ENCODE peak calls at places on chromosomes 2 and 18, in four cellular contexts. E is KBM-7; U is stimulated activated CD4-positive, alpha-beta T cell treated with anti-CD3 and anti-CD28 coated beads, Interleukin-2, amount 100 ng/mL, for 48 hours; N is NCI-H524 treated with DMSO at 0.1 percent for 48 hours. V is an unnamed sample.
A peak's percentile ranks its signal among the peaks of the same experiment; 100 is the strongest.

GRCh38 chr2:8589721-8590120 is 92.1 kb upstream of the ID2 start:
- DNase-seq in U (no peak), E (no peak), N (no peak), V (no peak)

GRCh38 chr2:88091943-88092342 is 24.3 kb downstream of the SMYD1 start:
- DNase-seq in E (peak; percentile 23), U (no peak), N (no peak), V (no peak)

GRCh38 chr18:59758837-59759236 is 61.6 kb upstream of the CCBE1 start:
- DNase-seq in U (no peak), E (no peak), N (no peak), V (no peak)

GRCh38 chr2:18268400-18268799 is 292.1 kb downstream of the RDH14 start:
- DNase-seq in U (no peak), E (no peak), N (peak; percentile 69), V (no peak)

GRCh38 chr2:23708771-23709170 is 218.2 kb downstream of the ATAD2B start:
- DNase-seq in U (no peak), E (no peak), N (no peak), V (no peak)

GRCh38 chr2:201847483-201847882 is 41.1 kb downstream of the CDK15 start:
- DNase-seq in E (no peak), U (no peak), N (no peak), V (no peak)

GRCh38 chr2:169877406-169877805 is 50.2 kb downstream of the UBR3 start:
- DNase-seq in U (no peak), N (no peak), E (peak; percentile 15), V (no peak)

GRCh38 chr2:101265893-101266499 is 13.3 kb downstream of the CNOT11 start:
- DNase-seq in U (no peak), N (no peak), E (no peak), V (no peak)

GRCh38 chr2:43058761-43059160 is 167.6 kb downstream of the ZFP36L2 start:
- DNase-seq in E (no peak), U (no peak), N (no peak), V (no peak)

GRCh38 chr2:105397025-105397722 is 1.7 kb downstream of the FHL2 start:
- DNase-seq in U (no peak), N (no peak), E (no peak), V (no peak)

GRCh38 chr2:25420820-25421237 is 79.1 kb upstream of the DNMT3A start:
- DNase-seq in U (no peak), N (no peak), E (peak; percentile 27), V (no peak)

GRCh38 chr2:39091063-39091462 is 29.8 kb downstream of the SOS1 start:
- DNase-seq in N (no peak), U (no peak), E (no peak), V (no peak)

GRCh38 chr2:160606336-160606735 is 112.7 kb upstream of the RBMS1 start:
- DNase-seq in U (no peak), N (no peak), E (no peak), V (no peak)

GRCh38 chr2:129877795-129878775 is 101.4 kb upstream of the RAB6C start:
- DNase-seq in E (no peak), U (no peak), N (no peak), V (peak; percentile 36)

GRCh38 chr2:113211226-113212105 is 37.7 kb downstream of the PSD4 start:
- DNase-seq in N (no peak), E (no peak), U (no peak), V (no peak)

GRCh38 chr2:216013080-216013909 is at the start of gene MREG:
- DNase-seq in N (peak; percentile 45), U (peak; percentile 86), E (peak; percentile 83), V (peak; percentile 64)

V was measured in D721Med.